ENCODE peak calls at places on chromosome 12, in seven cellular contexts. C is lung; G is Karpas-422; P is Daoy; H is activated CD8-positive, alpha-beta memory T cell treated with anti-CD3 and anti-CD28 coated beads for 24 hours; D is neuronal stem cell; O is SK-MEL-5. J is an unnamed sample.

GRCh38 chr12:57868211-57868610 is 21.7 kb upstream of the CTDSP2 start:
- DNase-seq in H (no peak), G (no peak), O (no peak), D (no peak), P (no peak), C (no peak), J (no peak)

GRCh38 chr12:132262256-132263060 is 66.9 kb downstream of the GALNT9 start:
- DNase-seq in H (no peak), D (no peak), C (no peak), O (no peak), P (no peak), G (no peak), J (no peak)

GRCh38 chr12:104132351-104132956 is 5.6 kb downstream of the NFYB start:
- DNase-seq in H (no peak), G (no peak), D (no peak), C (no peak), P (no peak), O (no peak), J (no peak)

GRCh38 chr12:39095636-39096330 is 190.4 kb upstream of the CPNE8 start:
- DNase-seq in C (no peak), O (no peak), D (no peak), P (no peak), H (no peak), G (no peak), J (no peak)

GRCh38 chr12:85322715-85323114 is 42.7 kb downstream of the ALX1 start:
- DNase-seq in O (peak), P (no peak), H (no peak), C (no peak), D (no peak), G (no peak), J (no peak)

GRCh38 chr12:122250047-122250446 is 16.2 kb downstream of the VPS33A start:
- DNase-seq in P (no peak), C (no peak), H (no peak), D (no peak), G (no peak), O (no peak), J (no peak)

GRCh38 chr12:116146386-116146785 is 131.1 kb downstream of the MED13L start:
- DNase-seq in O (no peak), C (no peak), G (no peak), P (no peak), D (no peak), H (no peak), J (no peak)

GRCh38 chr12:108633534-108634224 is at the start of gene SELPLG:
- DNase-seq in H (peak), C (peak), G (peak), D (no peak), O (no peak), P (no peak), J (peak)

GRCh38 chr12:122483969-122484368 is 16.8 kb downstream of the ZCCHC8 start:
- DNase-seq in G (no peak), O (no peak), D (no peak), C (no peak), P (no peak), H (peak), J (no peak)

GRCh38 chr12:48351022-48351708 is 446 bp upstream of the ZNF641 start:
- DNase-seq in O (peak), D (peak), C (peak), G (no peak), P (peak), H (no peak), J (no peak)

GRCh38 chr12:31584782-31585181 is 6.2 kb downstream of the DENND5B start:
- DNase-seq in P (no peak), O (no peak), G (no peak), C (no peak), H (no peak), D (no peak), J (no peak)

GRCh38 chr12:107584523-107584922 is 101.1 kb upstream of the PWP1 start:
- DNase-seq in C (no peak), P (no peak), G (no peak), O (no peak), D (no peak), H (no peak), J (no peak)

GRCh38 chr12:57736743-57737466 is 1.6 kb downstream of the AGAP2 start:
- DNase-seq in O (no peak), D (no peak), H (no peak), G (no peak), P (no peak), C (no peak), J (no peak)

GRCh38 chr12:96197503-96198272 is 3.5 kb downstream of the ELK3 start:
- DNase-seq in C (no peak), G (no peak), D (no peak), H (no peak), O (no peak), P (peak), J (no peak)

J was measured in effector CD4-positive, alpha-beta T cell.